ENCODE peak calls at places on chromosomes 1 and 21, in four cellular contexts. One of them, this sample, is unnamed.

GRCh38 chr1:164560076-164560475 is 1.1 kb downstream of the PBX1 start:
- DNase-seq in OCI-LY7: no peak
- DNase-seq in suprapubic skin: no peak
- DNase-seq in tibial artery: no peak
- DNase-seq in this sample: no peak

GRCh38 chr1:1780598-1781525 is 2.6 kb upstream of the NADK start:
- DNase-seq in OCI-LY7: peak; percentile 29
- DNase-seq in suprapubic skin: no peak
- DNase-seq in tibial artery: no peak
- DNase-seq in this sample: no peak

GRCh38 chr1:232276651-232277050 is 353.3 kb downstream of the SIPA1L2 start:
- DNase-seq in OCI-LY7: no peak
- DNase-seq in suprapubic skin: no peak
- DNase-seq in tibial artery: no peak
- DNase-seq in this sample: no peak

GRCh38 chr1:78005755-78006154 is 1.0 kb downstream of the DNAJB4 start:
- DNase-seq in OCI-LY7: no peak
- DNase-seq in suprapubic skin: no peak
- DNase-seq in tibial artery: no peak
- DNase-seq in this sample: peak; percentile 48

GRCh38 chr1:234065794-234066447 is 161.4 kb downstream of the SLC35F3 start:
- DNase-seq in OCI-LY7: peak; percentile 59
- DNase-seq in suprapubic skin: no peak
- DNase-seq in tibial artery: no peak
- DNase-seq in this sample: peak; percentile 47

GRCh38 chr1:53899206-53899628 is 5.2 kb downstream of the DIO1 start:
- DNase-seq in OCI-LY7: no peak
- DNase-seq in suprapubic skin: no peak
- DNase-seq in tibial artery: no peak
- DNase-seq in this sample: no peak

GRCh38 chr1:242033331-242033956 is 34.5 kb upstream of the MAP1LC3C start:
- DNase-seq in OCI-LY7: no peak
- DNase-seq in suprapubic skin: no peak
- DNase-seq in tibial artery: no peak
- DNase-seq in this sample: no peak

GRCh38 chr1:158689841-158690240 is 3.3 kb upstream of the SPTA1 start:
- DNase-seq in OCI-LY7: no peak
- DNase-seq in suprapubic skin: no peak
- DNase-seq in tibial artery: no peak
- DNase-seq in this sample: no peak

GRCh38 chr1:77589231-77589630 is 93.2 kb downstream of the ZZZ3 start:
- DNase-seq in OCI-LY7: no peak
- DNase-seq in suprapubic skin: no peak
- DNase-seq in tibial artery: no peak
- DNase-seq in this sample: no peak

GRCh38 chr1:86788300-86789206 is 84.2 kb downstream of the SH3GLB1 start:
- DNase-seq in OCI-LY7: no peak
- DNase-seq in suprapubic skin: no peak
- DNase-seq in tibial artery: peak; percentile 75
- DNase-seq in this sample: no peak

GRCh38 chr1:181099152-181100014 is 10.9 kb downstream of the IER5 start:
- DNase-seq in OCI-LY7: no peak
- DNase-seq in suprapubic skin: no peak
- DNase-seq in tibial artery: peak; percentile 3
- DNase-seq in this sample: no peak

GRCh38 chr1:157176591-157177121 is 38.5 kb upstream of the ETV3 start:
- DNase-seq in OCI-LY7: peak; percentile 17
- DNase-seq in suprapubic skin: no peak
- DNase-seq in tibial artery: peak; percentile 20
- DNase-seq in this sample: no peak

GRCh38 chr1:210292276-210292851 is 36.3 kb upstream of the HHAT start:
- DNase-seq in OCI-LY7: no peak
- DNase-seq in suprapubic skin: peak; percentile 81
- DNase-seq in tibial artery: peak; percentile 79
- DNase-seq in this sample: peak; percentile 13

GRCh38 chr21:36504067-36505058 is 24.4 kb upstream of the CLDN14 start:
- DNase-seq in OCI-LY7: peak; percentile 71
- DNase-seq in suprapubic skin: no peak
- DNase-seq in tibial artery: no peak
- DNase-seq in this sample: no peak

GRCh38 chr1:232031156-232031555 is 404.6 kb downstream of the DISC1 start:
- DNase-seq in OCI-LY7: no peak
- DNase-seq in suprapubic skin: no peak
- DNase-seq in tibial artery: no peak
- DNase-seq in this sample: no peak

GRCh38 chr1:164733070-164733469 is 174.1 kb downstream of the PBX1 start:
- DNase-seq in OCI-LY7: no peak
- DNase-seq in suprapubic skin: no peak
- DNase-seq in tibial artery: no peak
- DNase-seq in this sample: no peak

GRCh38 chr1:234912541-234913312 is 215.9 kb downstream of the TOMM20 start:
- DNase-seq in OCI-LY7: no peak
- DNase-seq in suprapubic skin: no peak
- DNase-seq in tibial artery: peak; percentile 78
- DNase-seq in this sample: no peak

GRCh38 chr1:217272385-217272784 is 358.5 kb downstream of the GPATCH2 start:
- DNase-seq in OCI-LY7: no peak
- DNase-seq in suprapubic skin: no peak
- DNase-seq in tibial artery: no peak
- DNase-seq in this sample: no peak

GRCh38 chr1:149885364-149886111 is 13.8 kb upstream of the BOLA1 start:
- DNase-seq in OCI-LY7: peak; percentile 91
- DNase-seq in suprapubic skin: peak; percentile 96
- DNase-seq in tibial artery: peak; percentile 96
- DNase-seq in this sample: peak; percentile 86

GRCh38 chr1:168428063-168428731 is 115.6 kb downstream of the XCL2 start:
- DNase-seq in OCI-LY7: no peak
- DNase-seq in suprapubic skin: no peak
- DNase-seq in tibial artery: no peak
- DNase-seq in this sample: no peak

GRCh38 chr21:25307489-25307888 is 299.8 kb downstream of the MRPL39 start:
- DNase-seq in OCI-LY7: no peak
- DNase-seq in suprapubic skin: no peak
- DNase-seq in tibial artery: no peak
- DNase-seq in this sample: no peak

GRCh38 chr1:177779325-177779965 is 190.4 kb downstream of the SEC16B start:
- DNase-seq in OCI-LY7: no peak
- DNase-seq in suprapubic skin: no peak
- DNase-seq in tibial artery: no peak
- DNase-seq in this sample: no peak

GRCh38 chr1:214331827-214332423 is 51.0 kb downstream of the SMYD2 start:
- DNase-seq in OCI-LY7: peak; percentile 53
- DNase-seq in suprapubic skin: no peak
- DNase-seq in tibial artery: no peak
- DNase-seq in this sample: peak; percentile 30

GRCh38 chr1:85297855-85298629 is 21.6 kb upstream of the BCL10 start:
- DNase-seq in OCI-LY7: no peak
- DNase-seq in suprapubic skin: no peak
- DNase-seq in tibial artery: no peak
- DNase-seq in this sample: no peak

GRCh38 chr1:113783254-113784103 is 24.2 kb upstream of the PHTF1 start:
- DNase-seq in OCI-LY7: peak; percentile 62
- DNase-seq in suprapubic skin: no peak
- DNase-seq in tibial artery: no peak
- DNase-seq in this sample: peak; percentile 43

GRCh38 chr1:14924012-14924452 is 229.5 kb upstream of the TMEM51 start:
- DNase-seq in OCI-LY7: peak; percentile 60
- DNase-seq in suprapubic skin: no peak
- DNase-seq in tibial artery: peak; percentile 87
- DNase-seq in this sample: peak; percentile 30

GRCh38 chr1:54221867-54222484 is 22.0 kb downstream of the MRPL37 start:
- DNase-seq in OCI-LY7: no peak
- DNase-seq in suprapubic skin: no peak
- DNase-seq in tibial artery: no peak
- DNase-seq in this sample: no peak

GRCh38 chr1:229479660-229480399 is 28.3 kb downstream of the NUP133 start:
- DNase-seq in OCI-LY7: peak; percentile 76
- DNase-seq in suprapubic skin: no peak
- DNase-seq in tibial artery: no peak
- DNase-seq in this sample: no peak

GRCh38 chr1:78303620-78304019 is 187.2 kb upstream of the PTGFR start:
- DNase-seq in OCI-LY7: no peak
- DNase-seq in suprapubic skin: no peak
- DNase-seq in tibial artery: no peak
- DNase-seq in this sample: peak; percentile 90

GRCh38 chr1:103336376-103336775 is 189.1 kb upstream of the RNPC3 start:
- DNase-seq in OCI-LY7: no peak
- DNase-seq in suprapubic skin: no peak
- DNase-seq in tibial artery: no peak
- DNase-seq in this sample: no peak

DNA sequence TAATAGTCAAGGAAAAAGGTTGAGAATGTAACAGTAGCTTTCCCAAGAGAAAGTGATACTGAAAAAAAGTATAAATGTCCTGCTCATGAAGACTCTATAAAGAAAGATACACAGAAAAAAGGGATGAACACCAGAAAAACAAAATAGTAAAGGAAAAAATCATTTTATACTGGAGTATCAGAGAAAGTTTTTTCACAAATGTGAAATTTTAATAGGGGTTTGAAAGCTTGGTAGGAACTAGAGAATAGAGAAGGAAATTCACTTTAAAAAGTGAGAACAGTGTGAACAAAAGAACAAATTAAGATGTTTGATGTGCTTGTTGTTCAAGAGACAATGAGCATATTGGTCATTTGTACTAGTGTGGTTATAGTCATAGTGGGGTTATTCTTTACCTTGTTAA is 25.6 kb downstream of the UCHL5 start:
- DNase-seq in OCI-LY7: no peak
- DNase-seq in suprapubic skin: no peak
- DNase-seq in tibial artery: no peak
- DNase-seq in this sample: no peak
- H3K36me3 ChIP-seq in OCI-LY7: peaks cover 61% of the 10 kb centered on the region
- H3K36me3 ChIP-seq in suprapubic skin: peaks cover 4% of the 10 kb centered on the region
- H3K36me3 ChIP-seq in tibial artery: peaks cover 4% of the 10 kb centered on the region
- H3K36me3 ChIP-seq in this sample: no peaks in the 10 kb centered on the region

GRCh38 chr1:151577173-151577572 is 34.7 kb upstream of the SNX27 start:
- DNase-seq in OCI-LY7: no peak
- DNase-seq in suprapubic skin: no peak
- DNase-seq in tibial artery: no peak
- DNase-seq in this sample: no peak

GRCh38 chr1:151579436-151580225 is 32.2 kb upstream of the SNX27 start:
- DNase-seq in OCI-LY7: no peak
- DNase-seq in suprapubic skin: no peak
- DNase-seq in tibial artery: no peak
- DNase-seq in this sample: no peak

GRCh38 chr1:151581446-151581845 is 30.4 kb upstream of the SNX27 start:
- DNase-seq in OCI-LY7: no peak
- DNase-seq in suprapubic skin: no peak
- DNase-seq in tibial artery: no peak
- DNase-seq in this sample: no peak

GRCh38 chr1:151581946-151582345 is 29.9 kb upstream of the SNX27 start:
- DNase-seq in OCI-LY7: no peak
- DNase-seq in suprapubic skin: no peak
- DNase-seq in tibial artery: no peak
- DNase-seq in this sample: no peak

GRCh38 chr1:151578941-151579340 is 32.9 kb upstream of the SNX27 start:
- DNase-seq in OCI-LY7: no peak
- DNase-seq in suprapubic skin: no peak
- DNase-seq in tibial artery: no peak
- DNase-seq in this sample: no peak
- H3K36me3 ChIP-seq in OCI-LY7: no peaks in the 10 kb centered on the region
- H3K36me3 ChIP-seq in suprapubic skin: peaks cover 20% of the 10 kb centered on the region
- H3K36me3 ChIP-seq in tibial artery: peaks cover 31% of the 10 kb centered on the region
- H3K36me3 ChIP-seq in this sample: peaks cover 61% of the 10 kb centered on the region

GRCh38 chr1:28046716-28047115 is 41.7 kb downstream of the EYA3 start:
- DNase-seq in OCI-LY7: no peak
- DNase-seq in suprapubic skin: no peak
- DNase-seq in tibial artery: no peak
- DNase-seq in this sample: no peak

GRCh38 chr1:28045777-28046176 is 42.6 kb downstream of the EYA3 start:
- DNase-seq in OCI-LY7: no peak
- DNase-seq in suprapubic skin: no peak
- DNase-seq in tibial artery: no peak
- DNase-seq in this sample: no peak

GRCh38 chr1:28056129-28056925 is 32.1 kb downstream of the EYA3 start:
- DNase-seq in OCI-LY7: no peak
- DNase-seq in suprapubic skin: no peak
- DNase-seq in tibial artery: no peak
- DNase-seq in this sample: no peak

GRCh38 chr1:28050746-28051145 is 37.7 kb downstream of the EYA3 start:
- DNase-seq in OCI-LY7: no peak
- DNase-seq in suprapubic skin: no peak
- DNase-seq in tibial artery: no peak
- DNase-seq in this sample: no peak
- H3K36me3 ChIP-seq in OCI-LY7: peaks cover 87% of the 10 kb centered on the region
- H3K36me3 ChIP-seq in suprapubic skin: peaks cover 16% of the 10 kb centered on the region
- H3K36me3 ChIP-seq in tibial artery: peaks cover 9% of the 10 kb centered on the region
- H3K36me3 ChIP-seq in this sample: peaks cover 38% of the 10 kb centered on the region

GRCh38 chr1:41530411-41530810 is 45.9 kb upstream of the EDN2 start:
- DNase-seq in OCI-LY7: no peak
- DNase-seq in suprapubic skin: peak; percentile 43
- DNase-seq in tibial artery: peak; percentile 34
- DNase-seq in this sample: no peak

GRCh38 chr1:41533731-41534080 is 49.2 kb upstream of the EDN2 start:
- DNase-seq in OCI-LY7: no peak
- DNase-seq in suprapubic skin: no peak
- DNase-seq in tibial artery: peak; percentile 39
- DNase-seq in this sample: no peak

GRCh38 chr1:41534181-41535076 is 49.9 kb upstream of the EDN2 start:
- DNase-seq in OCI-LY7: no peak
- DNase-seq in suprapubic skin: peak; percentile 70
- DNase-seq in tibial artery: peak; percentile 56
- DNase-seq in this sample: no peak

GRCh38 chr1:41533016-41533730 is 48.7 kb upstream of the EDN2 start:
- DNase-seq in OCI-LY7: no peak
- DNase-seq in suprapubic skin: peak; percentile 53
- DNase-seq in tibial artery: peak; percentile 43
- DNase-seq in this sample: peak; percentile 9

GRCh38 chr1:41532206-41532975 is 47.9 kb upstream of the EDN2 start:
- DNase-seq in OCI-LY7: no peak
- DNase-seq in suprapubic skin: peak; percentile 35
- DNase-seq in tibial artery: peak; percentile 32
- DNase-seq in this sample: no peak
- H3K36me3 ChIP-seq in OCI-LY7: no peaks in the 10 kb centered on the region
- H3K36me3 ChIP-seq in suprapubic skin: no peaks in the 10 kb centered on the region
- H3K36me3 ChIP-seq in tibial artery: no peaks in the 10 kb centered on the region
- H3K36me3 ChIP-seq in this sample: no peaks in the 10 kb centered on the region

GRCh38 chr1:23751050-23751814 is 8.0 kb downstream of the ELOA start:
- DNase-seq in OCI-LY7: peak; percentile 76
- DNase-seq in suprapubic skin: no peak
- DNase-seq in tibial artery: no peak
- DNase-seq in this sample: no peak
- H3K36me3 ChIP-seq in OCI-LY7: peaks cover 95% of the 10 kb centered on the region
- H3K36me3 ChIP-seq in suprapubic skin: peaks cover 69% of the 10 kb centered on the region
- H3K36me3 ChIP-seq in tibial artery: peaks cover 62% of the 10 kb centered on the region
- H3K36me3 ChIP-seq in this sample: peaks cover 50% of the 10 kb centered on the region

This sample was measured in tibial nerve.